ENCODE peak calls at places on chromosomes 7 and 10, in eight cellular contexts. C is hypothalamus; T is activated CD4-positive, alpha-beta T cell treated with anti-CD3 and anti-CD28 coated beads, Interleukin-2, amount 10 ng/mL, durations not matched to agents 7 days and 5 days; B is H54; N is thoracic aorta; U is HTR-8/SVneo; W is PC-9; X is AG10803. P is an unnamed sample.

GRCh38 chr7:151452680-151453325 is 12.9 kb upstream of the CRYGN start:
- DNase-seq in U (no peak), N (no peak), T (no peak), C (no peak), B (no peak), X (no peak), W (no peak), P (no peak)

GRCh38 chr7:152925412-152926147 is 166.0 kb downstream of the ACTR3B start:
- DNase-seq in U (no peak), B (no peak), X (no peak), T (no peak), C (peak; percentile 22), N (no peak), W (no peak), P (no peak)

GRCh38 chr7:22356010-22356854 is 722 bp downstream of the RAPGEF5 start:
- DNase-seq in U (no peak), B (no peak), C (no peak), W (peak; percentile 33), N (no peak), X (no peak), T (no peak), P (no peak)

GRCh38 chr7:1886361-1887064 is 216.4 kb downstream of the ELFN1 start:
- DNase-seq in U (no peak), T (no peak), X (no peak), B (no peak), N (no peak), C (no peak), W (no peak), P (no peak)

GRCh38 chr10:121296856-121297255 is 301.4 kb downstream of the FGFR2 start:
- DNase-seq in N (no peak), W (no peak), C (no peak), X (no peak), U (no peak), T (no peak), B (no peak), P (no peak)

GRCh38 chr7:135320277-135320676 is 86.6 kb downstream of the STRA8 start:
- DNase-seq in C (peak; percentile 2), X (peak; percentile 54), N (peak; percentile 11), U (peak; percentile 38), T (no peak), B (peak; percentile 32), W (peak; percentile 71), P (peak; percentile 77)

GRCh38 chr10:3754727-3755439 is 30.1 kb downstream of the KLF6 start:
- DNase-seq in N (no peak), W (peak; percentile 68), U (peak; percentile 60), T (peak; percentile 2), X (peak; percentile 81), C (no peak), B (peak; percentile 31), P (peak; percentile 72)

GRCh38 chr10:60798031-60798430 is 19.8 kb downstream of the CDK1 start:
- DNase-seq in U (no peak), W (no peak), C (no peak), B (no peak), T (no peak), X (peak; percentile 27), N (no peak), P (no peak)

GRCh38 chr7:5614579-5614978 is 166.9 kb downstream of the RNF216 start:
- DNase-seq in C (no peak), N (no peak), X (no peak), B (no peak), T (no peak), W (no peak), U (no peak), P (no peak)

GRCh38 chr10:128115356-128115755 is 10.9 kb downstream of the MKI67 start:
- DNase-seq in B (no peak), T (no peak), N (no peak), U (no peak), W (no peak), X (no peak), C (no peak), P (no peak)

GRCh38 chr7:152145853-152146466 is 120.5 kb downstream of the GALNT11 start:
- DNase-seq in B (peak; percentile 21), W (peak; percentile 41), N (no peak), U (peak; percentile 36), T (peak; percentile 48), C (no peak), X (peak; percentile 69), P (peak; percentile 74)

GRCh38 chr10:78205457-78205856 is 171.8 kb downstream of the RPS24 start:
- DNase-seq in W (no peak), X (no peak), U (no peak), N (no peak), C (no peak), T (peak; percentile 12), B (no peak), P (no peak)

GRCh38 chr10:27658788-27659187 is 86.8 kb downstream of the MKX start:
- DNase-seq in C (no peak), N (no peak), X (peak; percentile 73), W (no peak), T (no peak), U (peak; percentile 51), B (peak; percentile 40), P (peak; percentile 53)

GRCh38 chr7:94300176-94300835 is 94.4 kb upstream of the COL1A2 start:
- DNase-seq in W (no peak), T (no peak), N (no peak), C (no peak), X (no peak), B (no peak), U (no peak), P (no peak)

GRCh38 chr7:1040790-1041189 is 3.6 kb upstream of the GPR146 start:
- DNase-seq in B (no peak), T (no peak), N (no peak), C (no peak), X (peak; percentile 75), U (no peak), W (no peak), P (peak; percentile 41)

GRCh38 chr10:112202076-112202475 is 18.5 kb upstream of the GPAM start:
- DNase-seq in W (no peak), B (no peak), X (no peak), U (no peak), C (no peak), N (no peak), T (no peak), P (no peak)

P was measured in adipocyte.